ENCODE peak calls at places on chromosomes 2 and 18, in nine cellular contexts. A, R, Y, E, H, F, G, Q and J are unnamed samples.

GRCh38 chr2:186059096-186059495 is 320.5 kb downstream of the FSIP2 start:
- DNase-seq in A (peak), R (peak), Y (peak), E (peak), H (no peak), F (no peak), G (peak), Q (no peak), J (no peak)

GRCh38 chr2:45119855-45120254 is 110.6 kb upstream of the SIX2 start:
- DNase-seq in A (peak), R (no peak), Y (peak), E (peak), H (no peak), F (peak), G (peak), Q (no peak), J (peak)

GRCh38 chr2:218956039-218956438 is 3.4 kb upstream of the CDK5R2 start:
- DNase-seq in A (no peak), R (no peak), Y (no peak), E (no peak), H (no peak), F (no peak), G (no peak), Q (no peak), J (no peak)

GRCh38 chr2:157875720-157876065 is 437 bp downstream of the ACVR1 start:
- DNase-seq in A (no peak), R (peak), Y (no peak), E (no peak), H (peak), F (peak), G (peak), Q (peak), J (no peak)

GRCh38 chr2:233447506-233448219 is 93.4 kb downstream of the DGKD start:
- DNase-seq in A (no peak), R (no peak), Y (no peak), E (no peak), H (no peak), F (no peak), G (no peak), Q (no peak), J (no peak)

GRCh38 chr2:20532634-20533437 is 86.0 kb downstream of the RHOB start:
- DNase-seq in A (peak), R (no peak), Y (no peak), E (no peak), H (peak), F (no peak), G (no peak), Q (no peak), J (no peak)

GRCh38 chr2:9430316-9431293 is 7.2 kb downstream of the CPSF3 start:
- DNase-seq in A (peak), R (no peak), Y (peak), E (peak), H (no peak), F (peak), G (peak), Q (no peak), J (peak)

GRCh38 chr2:128395196-128395595 is 76.5 kb upstream of the HS6ST1 start:
- DNase-seq in A (no peak), R (no peak), Y (no peak), E (no peak), H (peak), F (no peak), G (no peak), Q (no peak), J (no peak)

GRCh38 chr2:24083567-24084385 is 858 bp downstream of the TP53I3 start:
- DNase-seq in A (peak), R (no peak), Y (peak), E (peak), H (peak), F (peak), G (peak), Q (peak), J (peak)

GRCh38 chr2:226802573-226802972 is 3.0 kb upstream of the IRS1 start:
- DNase-seq in A (peak), R (peak), Y (peak), E (peak), H (peak), F (peak), G (peak), Q (peak), J (peak)

GRCh38 chr2:240865391-240865790 is 3.2 kb upstream of the AGXT start:
- DNase-seq in A (no peak), R (no peak), Y (no peak), E (no peak), H (no peak), F (no peak), G (no peak), Q (no peak), J (no peak)

DNA sequence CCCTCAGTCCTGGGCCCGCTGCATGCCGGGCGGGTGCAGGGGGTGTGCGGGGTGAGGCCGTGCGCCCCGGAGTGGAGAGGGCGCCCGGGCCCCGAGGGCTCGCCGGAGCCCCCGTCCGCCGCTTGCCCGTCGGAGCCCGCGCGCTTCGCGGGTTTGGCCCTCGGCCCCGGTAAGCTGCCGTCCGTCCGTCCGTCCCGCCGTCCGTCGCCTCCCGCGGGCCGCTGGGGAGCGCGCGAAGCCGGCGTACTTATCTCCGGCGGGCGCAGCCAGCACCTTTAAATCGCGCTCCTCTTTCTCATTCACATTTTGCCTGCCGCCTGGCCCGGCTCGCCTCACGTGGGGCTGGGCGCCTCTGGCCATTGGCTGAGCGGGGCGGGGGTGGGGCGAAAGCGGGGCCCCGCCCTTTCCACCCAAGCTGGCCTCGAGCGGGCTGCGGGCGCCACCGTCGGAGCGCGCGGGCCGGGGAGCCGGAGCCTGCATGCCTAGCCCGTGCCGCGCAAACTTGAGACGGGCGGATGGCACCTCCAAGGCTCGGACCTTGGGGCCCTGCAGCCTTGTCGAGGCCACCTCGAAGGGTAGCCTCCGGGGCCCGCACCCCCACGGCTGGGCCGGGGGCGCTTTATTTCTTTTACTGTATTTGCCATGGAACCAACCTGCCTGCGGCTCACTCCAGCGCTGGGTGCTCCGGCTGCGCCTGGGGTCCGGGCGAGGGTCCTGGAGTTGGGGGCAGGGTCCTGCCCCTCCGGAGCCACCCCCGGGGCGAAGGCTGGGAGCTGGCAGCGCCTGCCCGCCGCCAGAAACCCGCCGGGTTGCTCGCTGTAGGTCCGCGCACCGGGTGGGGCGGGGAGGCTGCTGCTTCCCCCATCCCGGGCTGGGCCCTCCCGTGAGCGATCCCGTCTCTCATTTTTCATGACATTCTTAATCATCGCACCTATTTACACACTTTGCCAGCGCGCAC is at the start of gene GBX2:
- DNase-seq in A (peak), R (no peak), Y (peak), E (peak), H (peak), F (peak), G (peak), Q (peak), J (peak)
- H3K4me3 ChIP-seq in A (peak), R (peak), Y (peak), E (peak), H (peak), F (peak), G (no peak), Q (peak), J (peak)

DNA sequence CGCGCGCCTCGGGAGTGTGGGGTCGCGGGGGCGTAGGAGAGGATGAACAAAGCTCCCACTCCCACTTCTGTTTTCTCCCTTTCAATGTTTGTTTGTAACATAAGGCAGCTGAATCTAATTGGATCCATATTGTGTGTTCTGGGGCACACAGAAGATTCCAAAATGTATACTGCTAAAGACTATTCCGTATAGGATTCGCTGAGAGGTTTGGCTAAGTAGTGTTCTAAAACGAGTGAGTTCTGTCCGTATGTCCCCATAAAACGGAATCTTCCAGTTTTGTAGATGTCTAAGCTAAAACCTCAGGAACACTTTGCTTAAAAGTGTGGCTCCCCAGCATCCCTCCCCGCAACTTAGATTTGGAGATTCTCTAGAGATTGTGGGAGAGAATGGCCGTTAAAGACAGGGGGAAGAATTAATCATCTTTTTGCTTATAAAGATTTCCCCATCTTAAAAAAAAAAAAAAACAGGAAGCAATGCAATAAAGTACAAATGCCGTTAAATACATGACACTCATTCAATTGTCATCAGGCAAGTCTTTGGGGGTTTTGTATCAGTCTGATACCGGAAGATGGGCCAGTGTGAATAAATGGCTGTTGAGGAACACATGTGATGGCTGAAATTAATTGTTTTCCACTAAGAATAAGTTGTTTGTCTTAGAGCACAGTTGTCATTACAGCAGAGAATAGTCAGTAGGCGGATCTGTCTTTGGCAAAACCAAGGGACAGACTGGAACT is 1.5 kb downstream of the EMILIN2 start:
- DNase-seq in A (peak), R (no peak), Y (no peak), E (no peak), H (peak), F (peak), G (no peak), Q (no peak), J (peak)
- H3K4me3 ChIP-seq in A (no peak), R (peak), Y (no peak), E (no peak), H (peak), F (peak), G (no peak), Q (peak), J (peak)

GRCh38 chr2:54726431-54726830 is 3.0 kb downstream of the EML6 start:
- DNase-seq in A (no peak), R (no peak), Y (peak), E (no peak), H (no peak), F (no peak), G (no peak), Q (no peak), J (no peak)
- H3K4me3 ChIP-seq in A (no peak), R (no peak), Y (no peak), E (no peak), H (no peak), F (no peak), G (no peak), Q (no peak), J (no peak)

GRCh38 chr2:42127425-42128424 is 41.4 kb upstream of the EML4 start:
- DNase-seq in A (no peak), R (no peak), Y (peak), E (no peak), H (no peak), F (no peak), G (peak), Q (no peak), J (no peak)
- H3K4me3 ChIP-seq in A (no peak), R (no peak), Y (no peak), E (no peak), H (no peak), F (no peak), G (no peak), Q (no peak), J (no peak)

DNA sequence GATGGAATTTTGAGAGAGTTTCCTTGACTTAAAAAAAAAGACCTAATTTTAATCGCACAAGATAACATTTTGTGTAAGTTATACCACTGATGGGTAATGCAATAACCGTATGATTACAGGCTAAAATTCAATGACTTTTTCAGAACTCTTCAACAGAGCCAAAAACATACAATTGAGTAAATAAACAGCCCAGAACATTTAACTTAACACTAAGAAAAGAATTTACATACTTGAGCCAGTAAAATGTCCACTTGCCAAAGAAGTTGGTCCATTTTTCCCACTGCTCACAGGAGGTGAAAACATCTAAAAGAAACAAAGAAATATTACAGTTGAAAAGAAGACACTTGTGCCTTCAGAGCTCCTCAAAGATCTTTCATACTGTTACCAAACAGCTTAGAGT is 2.9 kb downstream of the TCF4 start:
- DNase-seq in A (peak), R (no peak), Y (no peak), E (no peak), H (no peak), F (peak), G (no peak), Q (no peak), J (no peak)
- H3K4me3 ChIP-seq in A (peak), R (peak), Y (no peak), E (peak), H (no peak), F (no peak), G (no peak), Q (no peak), J (peak)

GRCh38 chr2:174325932-174326879 is 8.5 kb upstream of the SP9 start:
- DNase-seq in A (peak), R (no peak), Y (no peak), E (peak), H (peak), F (no peak), G (no peak), Q (no peak), J (peak)
- H3K4me3 ChIP-seq in A (peak), R (peak), Y (peak), E (peak), H (peak), F (peak), G (peak), Q (peak), J (peak)

GRCh38 chr2:207133862-207134519 is 31.8 kb downstream of the KLF7 start:
- DNase-seq in A (peak), R (peak), Y (peak), E (peak), H (no peak), F (peak), G (peak), Q (peak), J (peak)
- H3K4me3 ChIP-seq in A (peak), R (no peak), Y (no peak), E (no peak), H (no peak), F (no peak), G (no peak), Q (no peak), J (no peak)

DNA sequence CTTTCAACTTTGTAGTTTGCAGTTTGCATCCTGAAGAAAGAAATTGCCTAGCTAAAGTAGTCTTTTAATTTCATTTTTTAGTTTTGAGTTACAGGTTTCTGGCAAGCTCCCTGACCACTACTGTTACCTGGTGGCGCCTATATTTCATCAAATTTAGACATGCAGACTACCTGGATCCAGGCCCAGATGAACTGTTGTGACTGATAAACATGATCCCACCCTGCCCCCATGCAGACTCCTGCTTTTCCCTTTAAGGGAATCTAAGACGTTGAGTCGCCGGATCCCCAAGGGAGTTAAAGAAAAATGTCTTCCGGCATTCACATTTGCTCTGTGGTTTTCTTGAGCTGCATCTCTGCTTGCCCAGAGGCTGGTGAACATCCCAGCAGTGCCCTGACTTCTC is 22.2 kb downstream of the METAP1D start:
- DNase-seq in A (peak), R (peak), Y (no peak), E (peak), H (no peak), F (peak), G (no peak), Q (no peak), J (peak)
- H3K4me3 ChIP-seq in A (no peak), R (no peak), Y (no peak), E (no peak), H (no peak), F (no peak), G (no peak), Q (no peak), J (no peak)

GRCh38 chr2:144707927-144708326 is 188.0 kb upstream of the ZEB2 start:
- DNase-seq in A (no peak), R (no peak), Y (no peak), E (peak), H (no peak), F (peak), G (no peak), Q (no peak), J (peak)
- H3K4me3 ChIP-seq in A (no peak), R (no peak), Y (no peak), E (no peak), H (no peak), F (no peak), G (no peak), Q (no peak), J (no peak)

GRCh38 chr2:160063266-160063665 is 851 bp upstream of the PLA2R1 start:
- DNase-seq in A (no peak), R (no peak), Y (no peak), E (no peak), H (no peak), F (no peak), G (no peak), Q (no peak), J (no peak)
- H3K4me3 ChIP-seq in A (peak), R (no peak), Y (no peak), E (no peak), H (peak), F (peak), G (peak), Q (no peak), J (peak)